ENCODE peak calls at places on chromosomes 4 and X, in nine cellular contexts. L is right atrium auricular region; E is CD4-positive, CD25-positive, alpha-beta regulatory T cell; Y is RWPE1; S is A673; V is OCI-LY7; T is CD4-positive, alpha-beta memory T cell; C is body of pancreas; P is breast epithelium. X is an unnamed sample.

GRCh38 chr4:101953949-101954348 is 163.4 kb downstream of the BANK1 start:
- DNase-seq in Y (peak), V (no peak), P (no peak), S (peak), L (no peak), T (no peak), E (no peak), C (no peak), X (peak)

GRCh38 chrX:74449322-74449936 is 28.1 kb downstream of the SLC16A2 start:
- DNase-seq in L (no peak), T (peak), E (no peak), S (peak), V (no peak), C (peak), P (peak), Y (peak), X (no peak)

GRCh38 chr4:48853604-48854394 is 22.9 kb downstream of the OCIAD1 start:
- DNase-seq in C (no peak), S (no peak), P (no peak), T (no peak), E (no peak), V (no peak), Y (no peak), L (no peak), X (no peak)

GRCh38 chr4:33696066-33696465 is 2548.2 kb downstream of the ARAP2 start:
- DNase-seq in L (no peak), C (no peak), E (no peak), V (no peak), Y (no peak), P (no peak), S (no peak), T (no peak), X (no peak)

GRCh38 chr4:6331018-6331417 is 61.4 kb downstream of the WFS1 start:
- DNase-seq in C (peak), V (peak), T (peak), P (no peak), L (no peak), S (peak), E (peak), Y (no peak), X (no peak)

GRCh38 chr4:2652415-2653155 is 103.6 kb downstream of the TNIP2 start:
- DNase-seq in T (no peak), V (no peak), Y (no peak), P (no peak), L (peak), E (no peak), C (no peak), S (no peak), X (no peak)

GRCh38 chr4:86557526-86557925 is 36.6 kb upstream of the PTPN13 start:
- DNase-seq in E (no peak), P (no peak), T (no peak), L (no peak), C (no peak), V (no peak), Y (peak), S (no peak), X (no peak)

GRCh38 chr4:25020240-25020639 is 10.5 kb downstream of the LGI2 start:
- DNase-seq in L (no peak), C (no peak), T (no peak), S (no peak), P (no peak), E (no peak), V (no peak), Y (peak), X (no peak)

GRCh38 chr4:149896428-149896827 is 80.8 kb upstream of the IQCM start:
- DNase-seq in V (no peak), T (no peak), P (no peak), L (no peak), C (no peak), S (peak), E (no peak), Y (peak), X (peak)

GRCh38 chr4:27720010-27720766 is 859.5 kb downstream of the STIM2 start:
- DNase-seq in T (no peak), Y (no peak), L (no peak), V (no peak), P (no peak), S (no peak), C (no peak), E (no peak), X (no peak)

GRCh38 chr4:183723561-183724228 is 64.6 kb downstream of the TRAPPC11 start:
- DNase-seq in E (no peak), V (no peak), T (no peak), C (no peak), S (no peak), L (no peak), P (no peak), Y (no peak), X (no peak)

GRCh38 chr4:3529363-3529762 is 2.9 kb downstream of the LRPAP1 start:
- DNase-seq in L (no peak), E (no peak), V (peak), Y (no peak), S (no peak), T (no peak), P (no peak), C (no peak), X (no peak)

GRCh38 chr4:94636004-94636403 is 121.8 kb upstream of the BMPR1B start:
- DNase-seq in V (no peak), T (no peak), P (no peak), E (no peak), L (no peak), Y (no peak), S (peak), C (no peak), X (no peak)

GRCh38 chr4:91916219-91916618 is 387.5 kb upstream of the GRID2 start:
- DNase-seq in L (no peak), Y (no peak), V (no peak), P (no peak), T (no peak), S (no peak), C (no peak), E (no peak), X (no peak)

GRCh38 chr4:151876411-151876988 is 115.7 kb upstream of the GATB start:
- DNase-seq in V (no peak), P (no peak), T (no peak), Y (no peak), L (no peak), S (no peak), C (no peak), E (no peak), X (no peak)

GRCh38 chr4:156193800-156194199 is 240.1 kb upstream of the CTSO start:
- DNase-seq in Y (no peak), P (no peak), T (no peak), S (peak), L (no peak), C (peak), V (no peak), E (no peak), X (no peak)
- H3K27ac ChIP-seq in Y (no peak), P (no peak), T (no peak), S (no peak), L (no peak), C (no peak), V (no peak), E (no peak), X (no peak)

GRCh38 chr4:186201535-186202230 is 10.3 kb downstream of the CYP4V2 start:
- DNase-seq in L (no peak), E (peak), P (no peak), S (peak), T (peak), C (peak), V (peak), Y (no peak), X (peak)

GRCh38 chr4:186202490-186203140 is 11.2 kb downstream of the CYP4V2 start:
- DNase-seq in L (no peak), Y (no peak), P (no peak), E (no peak), T (no peak), S (no peak), C (no peak), V (no peak), X (no peak)

GRCh38 chr4:186203391-186203802 is 12.0 kb downstream of the CYP4V2 start:
- DNase-seq in C (no peak), P (no peak), E (no peak), T (no peak), L (no peak), V (no peak), S (peak), Y (no peak), X (no peak)

GRCh38 chr4:186204611-186205144 is 13.3 kb downstream of the CYP4V2 start:
- DNase-seq in Y (no peak), T (no peak), P (no peak), E (no peak), V (no peak), L (no peak), C (peak), S (no peak), X (no peak)

GRCh38 chr4:186204103-186204559 is 12.8 kb downstream of the CYP4V2 start:
- DNase-seq in T (peak), S (peak), Y (no peak), E (peak), V (no peak), L (no peak), P (no peak), C (peak), X (peak)
- H3K27ac ChIP-seq in T (peak), S (peak), Y (no peak), E (peak), V (no peak), L (no peak), P (peak), C (no peak), X (peak)

DNA sequence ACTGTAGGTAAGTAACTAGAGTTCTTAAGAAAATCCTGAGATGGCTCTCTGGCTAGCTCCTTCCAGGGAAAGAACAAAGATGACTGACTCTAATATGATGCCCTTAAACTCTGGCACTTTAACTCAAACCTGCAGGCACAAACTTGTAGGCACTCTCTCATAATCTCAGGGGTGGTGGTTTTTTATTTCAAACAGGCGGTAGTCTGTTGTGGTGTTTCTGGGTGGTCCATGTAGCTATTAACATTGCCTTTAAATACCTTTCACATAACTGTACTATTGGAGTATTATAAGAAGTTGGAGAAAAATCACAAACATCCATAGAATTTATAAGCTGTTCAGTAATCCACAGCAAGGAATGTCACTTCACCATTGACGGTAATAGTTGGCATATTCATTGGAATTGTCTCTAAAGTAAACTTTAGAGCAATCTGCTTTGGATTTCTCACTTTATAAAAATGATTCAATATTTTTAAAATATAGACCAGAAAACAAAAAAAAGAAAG is 204.2 kb upstream of the PDE5A start:
- DNase-seq in P (no peak), E (no peak), C (no peak), V (no peak), T (no peak), Y (no peak), L (no peak), S (no peak), X (no peak)
- H3K27ac ChIP-seq in P (no peak), E (no peak), C (no peak), V (no peak), T (no peak), Y (no peak), L (no peak), S (no peak), X (no peak)

GRCh38 chr4:113635739-113636437 is 125.7 kb downstream of the CAMK2D start:
- DNase-seq in C (no peak), P (no peak), T (no peak), S (no peak), Y (no peak), L (no peak), E (no peak), V (no peak), X (peak)

GRCh38 chr4:113637363-113637762 is 124.2 kb downstream of the CAMK2D start:
- DNase-seq in Y (no peak), C (no peak), E (no peak), S (no peak), V (no peak), P (no peak), T (no peak), L (no peak), X (no peak)

GRCh38 chr4:113636877-113637276 is 124.7 kb downstream of the CAMK2D start:
- DNase-seq in V (peak), E (peak), C (no peak), L (no peak), S (no peak), Y (no peak), T (peak), P (no peak), X (peak)

GRCh38 chr4:113637823-113638691 is 123.5 kb downstream of the CAMK2D start:
- DNase-seq in V (peak), E (no peak), Y (no peak), T (no peak), S (no peak), L (no peak), P (no peak), C (no peak), X (no peak)

GRCh38 chr4:113636438-113636818 is 125.1 kb downstream of the CAMK2D start:
- DNase-seq in Y (no peak), S (no peak), V (peak), P (no peak), C (no peak), E (peak), T (peak), L (no peak), X (no peak)
- H3K27ac ChIP-seq in Y (no peak), S (no peak), V (peak), P (peak), C (peak), E (peak), T (peak), L (peak), X (no peak)

X was measured in brain microvascular endothelial cell.